ENCODE peak calls at places on chromosomes 7 and 10, in seven cellular contexts. M is cardiac fibroblast; C is kidney; K is NCI-H82; V is activated T-cell treated with anti-CD3 and anti-CD28 coated beads, Interleukin-2, amount 50 U/mL, for 4 hours; I is D341Med; T is smooth muscle cell of the brain vasculature. Z is an unnamed sample.

GRCh38 chr7:135098391-135098790 is 49.5 kb upstream of the TMEM140 start:
- DNase-seq in M (peak; percentile 8), C (no peak), K (no peak), V (no peak), I (no peak), T (no peak), Z (no peak)

GRCh38 chr7:150514748-150515222 is at the start of gene GIMAP7:
- DNase-seq in M (no peak), C (no peak), K (no peak), V (peak; percentile 50), I (no peak), T (no peak), Z (no peak)

GRCh38 chr7:97215556-97215955 is 98.1 kb downstream of the SDHAF3 start:
- DNase-seq in M (no peak), C (no peak), K (peak; percentile 63), V (no peak), I (no peak), T (no peak), Z (peak; percentile 56)

GRCh38 chr7:42492895-42493294 is 255.9 kb upstream of the GLI3 start:
- DNase-seq in M (no peak), C (no peak), K (no peak), V (no peak), I (no peak), T (no peak), Z (no peak)

GRCh38 chr10:23540401-23540800 is 101.5 kb downstream of the OTUD1 start:
- DNase-seq in M (no peak), C (no peak), K (no peak), V (no peak), I (no peak), T (no peak), Z (no peak)

GRCh38 chr7:28808786-28809533 is 149.2 kb downstream of the TRIL start:
- DNase-seq in M (no peak), C (peak; percentile 73), K (no peak), V (no peak), I (no peak), T (no peak), Z (no peak)

GRCh38 chr7:130793855-130794618 is 60.0 kb upstream of the KLF14 start:
- DNase-seq in M (peak; percentile 41), C (no peak), K (no peak), V (no peak), I (no peak), T (peak; percentile 29), Z (no peak)

GRCh38 chr10:104391150-104391968 is 37.7 kb downstream of the CFAP58 start:
- DNase-seq in M (peak; percentile 39), C (no peak), K (no peak), V (no peak), I (no peak), T (no peak), Z (no peak)

GRCh38 chr7:114851406-114852025 is 70.4 kb upstream of the MDFIC start:
- DNase-seq in M (no peak), C (no peak), K (peak; percentile 19), V (no peak), I (no peak), T (no peak), Z (no peak)

GRCh38 chr10:72355214-72355555 is 466 bp upstream of the DNAJB12 start:
- DNase-seq in M (no peak), C (no peak), K (no peak), V (no peak), I (no peak), T (no peak), Z (no peak)

GRCh38 chr10:20885678-20886077 is 11.4 kb downstream of the NEBL start:
- DNase-seq in M (peak; percentile 30), C (no peak), K (no peak), V (no peak), I (no peak), T (no peak), Z (no peak)

GRCh38 chr7:5526190-5527037 is 102.8 kb upstream of the TNRC18 start:
- DNase-seq in M (peak; percentile 57), C (no peak), K (peak; percentile 70), V (no peak), I (peak; percentile 6), T (no peak), Z (no peak)

GRCh38 chr10:131790021-131790420 is 110.8 kb upstream of the PPP2R2D start:
- DNase-seq in M (peak; percentile 1), C (peak; percentile 31), K (peak; percentile 32), V (no peak), I (no peak), T (no peak), Z (peak; percentile 37)

GRCh38 chr10:69515699-69516547 is 57.3 kb downstream of the NEUROG3 start:
- DNase-seq in M (peak; percentile 73), C (peak; percentile 83), K (peak; percentile 80), V (peak; percentile 76), I (peak; percentile 80), T (peak; percentile 33), Z (peak; percentile 82)

GRCh38 chr10:110827410-110827809 is 44.3 kb upstream of the PDCD4 start:
- DNase-seq in M (peak; percentile 46), C (no peak), K (no peak), V (no peak), I (no peak), T (no peak), Z (no peak)

GRCh38 chr10:120406380-120406779 is 50.6 kb upstream of the PLPP4 start:
- DNase-seq in M (no peak), C (no peak), K (peak; percentile 41), V (no peak), I (no peak), T (no peak), Z (no peak)

GRCh38 chr7:16026253-16027020 is 340.0 kb upstream of the MEOX2 start:
- DNase-seq in M (peak; percentile 65), C (no peak), K (no peak), V (no peak), I (no peak), T (peak; percentile 12), Z (no peak)

GRCh38 chr7:102973096-102973802 is 60.4 kb downstream of the LRRC17 start:
- DNase-seq in M (peak; percentile 91), C (no peak), K (no peak), V (no peak), I (no peak), T (no peak), Z (no peak)

Z was measured in WERI-Rb-1.